ENCODE peak calls at places on chromosomes 16 and 17, in seven cellular contexts. One of them, this sample, is unnamed.

GRCh38 chr17:35605753-35606152 is 18.6 kb downstream of the AP2B1 start:
- DNase-seq in GM23248: peak
- DNase-seq in GM23338: no peak
- DNase-seq in hepatocyte: no peak
- DNase-seq in HCT116: no peak
- DNase-seq in SK-N-SH: no peak
- DNase-seq in neural progenitor cell: no peak
- DNase-seq in this sample: no peak

GRCh38 chr16:88013091-88013609 is 61.9 kb downstream of the BANP start:
- DNase-seq in GM23248: no peak
- DNase-seq in GM23338: no peak
- DNase-seq in hepatocyte: no peak
- DNase-seq in HCT116: no peak
- DNase-seq in SK-N-SH: no peak
- DNase-seq in neural progenitor cell: no peak
- DNase-seq in this sample: no peak

GRCh38 chr17:2926019-2926650 is 129.9 kb downstream of the RAP1GAP2 start:
- DNase-seq in GM23248: peak
- DNase-seq in GM23338: no peak
- DNase-seq in hepatocyte: no peak
- DNase-seq in HCT116: no peak
- DNase-seq in SK-N-SH: peak
- DNase-seq in neural progenitor cell: no peak
- DNase-seq in this sample: peak

GRCh38 chr16:88310796-88311605 is 71.8 kb upstream of the ZNF469 start:
- DNase-seq in GM23248: no peak
- DNase-seq in GM23338: no peak
- DNase-seq in hepatocyte: no peak
- DNase-seq in HCT116: no peak
- DNase-seq in SK-N-SH: no peak
- DNase-seq in neural progenitor cell: no peak
- DNase-seq in this sample: no peak

GRCh38 chr17:36777118-36777517 is 160.2 kb upstream of the LHX1 start:
- DNase-seq in GM23248: no peak
- DNase-seq in GM23338: peak
- DNase-seq in hepatocyte: peak
- DNase-seq in HCT116: no peak
- DNase-seq in SK-N-SH: no peak
- DNase-seq in neural progenitor cell: peak
- DNase-seq in this sample: peak

GRCh38 chr17:39845052-39845976 is 18.8 kb downstream of the IKZF3 start:
- DNase-seq in GM23248: no peak
- DNase-seq in GM23338: no peak
- DNase-seq in hepatocyte: no peak
- DNase-seq in HCT116: no peak
- DNase-seq in SK-N-SH: no peak
- DNase-seq in neural progenitor cell: no peak
- DNase-seq in this sample: no peak

GRCh38 chr17:42289863-42290165 is 1.5 kb downstream of the STAT5A start:
- DNase-seq in GM23248: no peak
- DNase-seq in GM23338: no peak
- DNase-seq in hepatocyte: no peak
- DNase-seq in HCT116: no peak
- DNase-seq in SK-N-SH: peak
- DNase-seq in neural progenitor cell: no peak
- DNase-seq in this sample: no peak

GRCh38 chr16:28844226-28844885 is 1.8 kb downstream of the TUFM start:
- DNase-seq in GM23248: no peak
- DNase-seq in GM23338: no peak
- DNase-seq in hepatocyte: no peak
- DNase-seq in HCT116: no peak
- DNase-seq in SK-N-SH: no peak
- DNase-seq in neural progenitor cell: no peak
- DNase-seq in this sample: no peak

GRCh38 chr16:84559311-84559932 is 55.0 kb upstream of the MEAK7 start:
- DNase-seq in GM23248: no peak
- DNase-seq in GM23338: peak
- DNase-seq in hepatocyte: no peak
- DNase-seq in HCT116: no peak
- DNase-seq in SK-N-SH: no peak
- DNase-seq in neural progenitor cell: no peak
- DNase-seq in this sample: no peak

GRCh38 chr16:9012848-9013507 is 49.3 kb upstream of the USP7 start:
- DNase-seq in GM23248: peak
- DNase-seq in GM23338: peak
- DNase-seq in hepatocyte: peak
- DNase-seq in HCT116: no peak
- DNase-seq in SK-N-SH: peak
- DNase-seq in neural progenitor cell: peak
- DNase-seq in this sample: no peak

GRCh38 chr17:81868674-81869220 is 2.4 kb downstream of the ARHGDIA start:
- DNase-seq in GM23248: peak
- DNase-seq in GM23338: peak
- DNase-seq in hepatocyte: peak
- DNase-seq in HCT116: peak
- DNase-seq in SK-N-SH: peak
- DNase-seq in neural progenitor cell: peak
- DNase-seq in this sample: peak

GRCh38 chr17:8965394-8966168 is at the start of gene PIK3R5:
- DNase-seq in GM23248: no peak
- DNase-seq in GM23338: peak
- DNase-seq in hepatocyte: peak
- DNase-seq in HCT116: no peak
- DNase-seq in SK-N-SH: peak
- DNase-seq in neural progenitor cell: peak
- DNase-seq in this sample: no peak

GRCh38 chr17:18322522-18322921 is 7.4 kb downstream of the SMCR8 start:
- DNase-seq in GM23248: no peak
- DNase-seq in GM23338: no peak
- DNase-seq in hepatocyte: no peak
- DNase-seq in HCT116: no peak
- DNase-seq in SK-N-SH: no peak
- DNase-seq in neural progenitor cell: no peak
- DNase-seq in this sample: no peak

GRCh38 chr16:18984425-18985005 is 781 bp downstream of the TMC7 start:
- DNase-seq in GM23248: no peak
- DNase-seq in GM23338: no peak
- DNase-seq in hepatocyte: no peak
- DNase-seq in HCT116: no peak
- DNase-seq in SK-N-SH: no peak
- DNase-seq in neural progenitor cell: no peak
- DNase-seq in this sample: peak

GRCh38 chr17:63930951-63931575 is 1.1 kb downstream of the CD79B start:
- DNase-seq in GM23248: no peak
- DNase-seq in GM23338: peak
- DNase-seq in hepatocyte: no peak
- DNase-seq in HCT116: no peak
- DNase-seq in SK-N-SH: peak
- DNase-seq in neural progenitor cell: peak
- DNase-seq in this sample: no peak

GRCh38 chr16:11624645-11625607 is 38.2 kb upstream of the LITAF start:
- DNase-seq in GM23248: peak
- DNase-seq in GM23338: no peak
- DNase-seq in hepatocyte: no peak
- DNase-seq in HCT116: no peak
- DNase-seq in SK-N-SH: no peak
- DNase-seq in neural progenitor cell: no peak
- DNase-seq in this sample: no peak

GRCh38 chr17:81285179-81285878 is 9.8 kb downstream of the SLC38A10 start:
- DNase-seq in GM23248: no peak
- DNase-seq in GM23338: no peak
- DNase-seq in hepatocyte: no peak
- DNase-seq in HCT116: no peak
- DNase-seq in SK-N-SH: no peak
- DNase-seq in neural progenitor cell: peak
- DNase-seq in this sample: no peak

GRCh38 chr16:84918006-84918909 is 93.1 kb downstream of the ZDHHC7 start:
- DNase-seq in GM23248: no peak
- DNase-seq in GM23338: no peak
- DNase-seq in hepatocyte: no peak
- DNase-seq in HCT116: no peak
- DNase-seq in SK-N-SH: no peak
- DNase-seq in neural progenitor cell: no peak
- DNase-seq in this sample: no peak

GRCh38 chr17:6666077-6666521 is 14.5 kb downstream of the C17orf100 start:
- DNase-seq in GM23248: peak
- DNase-seq in GM23338: peak
- DNase-seq in hepatocyte: peak
- DNase-seq in HCT116: peak
- DNase-seq in SK-N-SH: peak
- DNase-seq in neural progenitor cell: peak
- DNase-seq in this sample: peak

GRCh38 chr16:65125322-65125721 is 3.5 kb upstream of the CDH11 start:
- DNase-seq in GM23248: peak
- DNase-seq in GM23338: no peak
- DNase-seq in hepatocyte: no peak
- DNase-seq in HCT116: no peak
- DNase-seq in SK-N-SH: no peak
- DNase-seq in neural progenitor cell: no peak
- DNase-seq in this sample: no peak

GRCh38 chr17:1882836-1883235 is 53.0 kb downstream of the RPA1 start:
- DNase-seq in GM23248: peak
- DNase-seq in GM23338: peak
- DNase-seq in hepatocyte: peak
- DNase-seq in HCT116: no peak
- DNase-seq in SK-N-SH: peak
- DNase-seq in neural progenitor cell: peak
- DNase-seq in this sample: peak

GRCh38 chr17:55332296-55333041 is 67.7 kb downstream of the HLF start:
- DNase-seq in GM23248: no peak
- DNase-seq in GM23338: no peak
- DNase-seq in hepatocyte: no peak
- DNase-seq in HCT116: no peak
- DNase-seq in SK-N-SH: no peak
- DNase-seq in neural progenitor cell: no peak
- DNase-seq in this sample: no peak

GRCh38 chr17:45020354-45021138 is 30.9 kb downstream of the DCAKD start:
- DNase-seq in GM23248: no peak
- DNase-seq in GM23338: peak
- DNase-seq in hepatocyte: no peak
- DNase-seq in HCT116: no peak
- DNase-seq in SK-N-SH: no peak
- DNase-seq in neural progenitor cell: peak
- DNase-seq in this sample: no peak

GRCh38 chr17:32281011-32281451 is 15.4 kb downstream of the RHBDL3 start:
- DNase-seq in GM23248: no peak
- DNase-seq in GM23338: peak
- DNase-seq in hepatocyte: no peak
- DNase-seq in HCT116: no peak
- DNase-seq in SK-N-SH: no peak
- DNase-seq in neural progenitor cell: peak
- DNase-seq in this sample: no peak
- TF ChIP-seq EZH2phosphoT487 in GM23248: no peak
- TF ChIP-seq EZH2phosphoT487 in GM23338: no peak
- TF ChIP-seq EZH2phosphoT487 in hepatocyte: no peak
- TF ChIP-seq EZH2phosphoT487 in HCT116: no peak
- TF ChIP-seq EZH2phosphoT487 in SK-N-SH: no peak
- TF ChIP-seq EZH2phosphoT487 in neural progenitor cell: no peak
- TF ChIP-seq EZH2phosphoT487 in this sample: no peak

GRCh38 chr16:81787659-81788058 is 8.6 kb downstream of the PLCG2 start:
- DNase-seq in GM23248: no peak
- DNase-seq in GM23338: no peak
- DNase-seq in hepatocyte: no peak
- DNase-seq in HCT116: no peak
- DNase-seq in SK-N-SH: no peak
- DNase-seq in neural progenitor cell: no peak
- DNase-seq in this sample: no peak

GRCh38 chr16:81790277-81790676 is 11.2 kb downstream of the PLCG2 start:
- DNase-seq in GM23248: no peak
- DNase-seq in GM23338: no peak
- DNase-seq in hepatocyte: no peak
- DNase-seq in HCT116: no peak
- DNase-seq in SK-N-SH: no peak
- DNase-seq in neural progenitor cell: no peak
- DNase-seq in this sample: no peak

GRCh38 chr16:81786868-81787267 is 7.8 kb downstream of the PLCG2 start:
- DNase-seq in GM23248: no peak
- DNase-seq in GM23338: no peak
- DNase-seq in hepatocyte: no peak
- DNase-seq in HCT116: no peak
- DNase-seq in SK-N-SH: no peak
- DNase-seq in neural progenitor cell: no peak
- DNase-seq in this sample: no peak

GRCh38 chr16:81792828-81793227 is 13.7 kb downstream of the PLCG2 start:
- DNase-seq in GM23248: no peak
- DNase-seq in GM23338: no peak
- DNase-seq in hepatocyte: no peak
- DNase-seq in HCT116: no peak
- DNase-seq in SK-N-SH: no peak
- DNase-seq in neural progenitor cell: no peak
- DNase-seq in this sample: no peak

DNA sequence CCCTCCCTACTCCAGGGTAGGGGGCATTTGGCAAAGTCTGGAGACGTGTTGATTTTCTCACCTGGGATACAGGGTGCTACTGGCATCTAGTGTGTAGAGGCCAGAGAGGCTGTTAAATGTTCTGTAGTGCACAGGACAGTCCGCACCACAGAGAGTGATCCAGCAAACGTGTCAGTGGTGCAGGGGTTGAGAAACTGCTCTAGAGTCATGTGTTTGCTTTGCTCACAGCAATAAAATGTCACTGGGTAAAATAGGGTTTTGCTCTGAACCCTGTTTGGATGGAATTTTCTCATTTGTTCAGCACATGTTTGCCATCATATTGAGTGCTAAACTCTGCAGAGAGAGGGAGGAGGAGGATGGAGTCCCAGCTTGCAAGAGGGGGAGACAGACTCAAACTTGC is 11.7 kb downstream of the PLCG2 start:
- DNase-seq in GM23248: peak
- DNase-seq in GM23338: no peak
- DNase-seq in hepatocyte: peak
- DNase-seq in HCT116: no peak
- DNase-seq in SK-N-SH: no peak
- DNase-seq in neural progenitor cell: no peak
- DNase-seq in this sample: no peak
- TF ChIP-seq EZH2phosphoT487 in GM23248: no peak
- TF ChIP-seq EZH2phosphoT487 in GM23338: no peak
- TF ChIP-seq EZH2phosphoT487 in hepatocyte: no peak
- TF ChIP-seq EZH2phosphoT487 in HCT116: no peak
- TF ChIP-seq EZH2phosphoT487 in SK-N-SH: no peak
- TF ChIP-seq EZH2phosphoT487 in neural progenitor cell: no peak
- TF ChIP-seq EZH2phosphoT487 in this sample: no peak

DNA sequence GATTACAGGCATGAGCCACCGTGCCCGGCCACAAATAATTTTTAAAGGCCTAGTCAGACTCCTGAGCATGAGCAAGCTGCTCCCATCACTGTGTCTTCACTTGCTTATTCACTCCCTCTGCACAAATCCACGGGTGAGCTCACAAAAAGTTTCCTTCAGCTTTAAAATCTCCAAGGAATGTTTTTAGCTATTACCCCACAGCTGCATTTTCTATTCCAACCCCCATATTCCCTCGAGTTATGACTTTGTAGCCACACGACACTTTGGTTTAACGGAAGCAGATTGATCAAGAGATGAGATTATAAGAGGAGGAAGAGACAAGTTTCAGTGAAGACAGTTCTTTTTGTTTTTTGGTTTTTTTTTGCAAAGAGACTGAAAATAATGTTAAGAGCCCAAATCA is 49.1 kb upstream of the SLC25A19 start:
- DNase-seq in GM23248: peak
- DNase-seq in GM23338: no peak
- DNase-seq in hepatocyte: no peak
- DNase-seq in HCT116: no peak
- DNase-seq in SK-N-SH: no peak
- DNase-seq in neural progenitor cell: no peak
- DNase-seq in this sample: no peak
- TF ChIP-seq EZH2phosphoT487 in GM23248: no peak
- TF ChIP-seq EZH2phosphoT487 in GM23338: no peak
- TF ChIP-seq EZH2phosphoT487 in hepatocyte: no peak
- TF ChIP-seq EZH2phosphoT487 in HCT116: no peak
- TF ChIP-seq EZH2phosphoT487 in SK-N-SH: no peak
- TF ChIP-seq EZH2phosphoT487 in neural progenitor cell: no peak
- TF ChIP-seq EZH2phosphoT487 in this sample: no peak

GRCh38 chr17:66508896-66509843 is 206.8 kb downstream of the PRKCA start:
- DNase-seq in GM23248: peak
- DNase-seq in GM23338: no peak
- DNase-seq in hepatocyte: peak
- DNase-seq in HCT116: peak
- DNase-seq in SK-N-SH: no peak
- DNase-seq in neural progenitor cell: no peak
- DNase-seq in this sample: peak
- TF ChIP-seq EZH2phosphoT487 in GM23248: no peak
- TF ChIP-seq EZH2phosphoT487 in GM23338: no peak
- TF ChIP-seq EZH2phosphoT487 in hepatocyte: no peak
- TF ChIP-seq EZH2phosphoT487 in HCT116: no peak
- TF ChIP-seq EZH2phosphoT487 in SK-N-SH: no peak
- TF ChIP-seq EZH2phosphoT487 in neural progenitor cell: no peak
- TF ChIP-seq EZH2phosphoT487 in this sample: no peak